ENCODE peak calls at places on chromosomes 16 and 17, in ten cellular contexts. One of them, this sample, is unnamed.

GRCh38 chr16:51876934-51877333 is 670.0 kb downstream of the TOX3 start:
- DNase-seq in stimulated activated CD8-positive, alpha-beta memory T cell treated with anti-CD3 and anti-CD28 coated beads, Interleukin-2, amount 100 ng/mL, for 48 hours: no peak
- DNase-seq in activated naive CD4-positive, alpha-beta T cell: no peak
- DNase-seq in GM23248: no peak
- DNase-seq in stimulated activated CD4-positive, alpha-beta T cell treated with anti-CD3 and anti-CD28 coated beads, Interleukin-2, amount 100 ng/mL, for 24 hours: no peak
- DNase-seq in Panc1: no peak
- DNase-seq in HS-5: no peak
- DNase-seq in T-cell: no peak
- DNase-seq in T-helper 1 cell: no peak
- DNase-seq in CD8-positive, alpha-beta memory T cell: no peak
- DNase-seq in this sample: no peak

GRCh38 chr17:82737981-82738877 is 2.8 kb downstream of the FN3K start:
- DNase-seq in T-cell: no peak
- DNase-seq in stimulated activated CD8-positive, alpha-beta memory T cell treated with anti-CD3 and anti-CD28 coated beads, Interleukin-2, amount 100 ng/mL, for 48 hours: no peak
- DNase-seq in CD8-positive, alpha-beta memory T cell: no peak
- DNase-seq in T-helper 1 cell: no peak
- DNase-seq in activated naive CD4-positive, alpha-beta T cell: no peak
- DNase-seq in Panc1: no peak
- DNase-seq in stimulated activated CD4-positive, alpha-beta T cell treated with anti-CD3 and anti-CD28 coated beads, Interleukin-2, amount 100 ng/mL, for 24 hours: no peak
- DNase-seq in HS-5: no peak
- DNase-seq in GM23248: peak; percentile 68
- DNase-seq in this sample: peak; percentile 85

GRCh38 chr16:90043526-90043925 is 24.3 kb upstream of the DBNDD1 start:
- DNase-seq in CD8-positive, alpha-beta memory T cell: no peak
- DNase-seq in HS-5: no peak
- DNase-seq in GM23248: no peak
- DNase-seq in stimulated activated CD8-positive, alpha-beta memory T cell treated with anti-CD3 and anti-CD28 coated beads, Interleukin-2, amount 100 ng/mL, for 48 hours: no peak
- DNase-seq in activated naive CD4-positive, alpha-beta T cell: no peak
- DNase-seq in Panc1: no peak
- DNase-seq in T-cell: no peak
- DNase-seq in stimulated activated CD4-positive, alpha-beta T cell treated with anti-CD3 and anti-CD28 coated beads, Interleukin-2, amount 100 ng/mL, for 24 hours: no peak
- DNase-seq in T-helper 1 cell: no peak
- DNase-seq in this sample: no peak

GRCh38 chr16:9370071-9370491 is 278.6 kb downstream of the HAPSTR1 start:
- DNase-seq in GM23248: no peak
- DNase-seq in CD8-positive, alpha-beta memory T cell: no peak
- DNase-seq in stimulated activated CD8-positive, alpha-beta memory T cell treated with anti-CD3 and anti-CD28 coated beads, Interleukin-2, amount 100 ng/mL, for 48 hours: no peak
- DNase-seq in T-helper 1 cell: no peak
- DNase-seq in T-cell: no peak
- DNase-seq in HS-5: no peak
- DNase-seq in Panc1: no peak
- DNase-seq in stimulated activated CD4-positive, alpha-beta T cell treated with anti-CD3 and anti-CD28 coated beads, Interleukin-2, amount 100 ng/mL, for 24 hours: no peak
- DNase-seq in activated naive CD4-positive, alpha-beta T cell: no peak
- DNase-seq in this sample: peak; percentile 55

GRCh38 chr17:78324391-78325075 is 35.3 kb downstream of the SOCS3 start:
- DNase-seq in activated naive CD4-positive, alpha-beta T cell: peak; percentile 15
- DNase-seq in T-helper 1 cell: no peak
- DNase-seq in GM23248: peak; percentile 88
- DNase-seq in CD8-positive, alpha-beta memory T cell: no peak
- DNase-seq in stimulated activated CD8-positive, alpha-beta memory T cell treated with anti-CD3 and anti-CD28 coated beads, Interleukin-2, amount 100 ng/mL, for 48 hours: no peak
- DNase-seq in Panc1: no peak
- DNase-seq in HS-5: no peak
- DNase-seq in stimulated activated CD4-positive, alpha-beta T cell treated with anti-CD3 and anti-CD28 coated beads, Interleukin-2, amount 100 ng/mL, for 24 hours: peak; percentile 42
- DNase-seq in T-cell: no peak
- DNase-seq in this sample: peak; percentile 89

GRCh38 chr17:6257339-6257738 is 177.6 kb downstream of the AIPL1 start:
- DNase-seq in CD8-positive, alpha-beta memory T cell: no peak
- DNase-seq in T-cell: no peak
- DNase-seq in stimulated activated CD8-positive, alpha-beta memory T cell treated with anti-CD3 and anti-CD28 coated beads, Interleukin-2, amount 100 ng/mL, for 48 hours: no peak
- DNase-seq in HS-5: peak; percentile 8
- DNase-seq in T-helper 1 cell: no peak
- DNase-seq in stimulated activated CD4-positive, alpha-beta T cell treated with anti-CD3 and anti-CD28 coated beads, Interleukin-2, amount 100 ng/mL, for 24 hours: no peak
- DNase-seq in activated naive CD4-positive, alpha-beta T cell: no peak
- DNase-seq in GM23248: no peak
- DNase-seq in Panc1: no peak
- DNase-seq in this sample: no peak

GRCh38 chr17:6454495-6455320 is 10.5 kb downstream of the PIMREG start:
- DNase-seq in GM23248: no peak
- DNase-seq in stimulated activated CD8-positive, alpha-beta memory T cell treated with anti-CD3 and anti-CD28 coated beads, Interleukin-2, amount 100 ng/mL, for 48 hours: no peak
- DNase-seq in Panc1: no peak
- DNase-seq in CD8-positive, alpha-beta memory T cell: no peak
- DNase-seq in activated naive CD4-positive, alpha-beta T cell: peak; percentile 31
- DNase-seq in stimulated activated CD4-positive, alpha-beta T cell treated with anti-CD3 and anti-CD28 coated beads, Interleukin-2, amount 100 ng/mL, for 24 hours: no peak
- DNase-seq in HS-5: no peak
- DNase-seq in T-helper 1 cell: no peak
- DNase-seq in T-cell: no peak
- DNase-seq in this sample: no peak

GRCh38 chr17:61495161-61495857 is 43.1 kb downstream of the TBX4 start:
- DNase-seq in HS-5: peak; percentile 80
- DNase-seq in CD8-positive, alpha-beta memory T cell: no peak
- DNase-seq in T-helper 1 cell: no peak
- DNase-seq in activated naive CD4-positive, alpha-beta T cell: no peak
- DNase-seq in GM23248: peak; percentile 69
- DNase-seq in T-cell: no peak
- DNase-seq in stimulated activated CD4-positive, alpha-beta T cell treated with anti-CD3 and anti-CD28 coated beads, Interleukin-2, amount 100 ng/mL, for 24 hours: no peak
- DNase-seq in Panc1: no peak
- DNase-seq in stimulated activated CD8-positive, alpha-beta memory T cell treated with anti-CD3 and anti-CD28 coated beads, Interleukin-2, amount 100 ng/mL, for 48 hours: no peak
- DNase-seq in this sample: no peak

GRCh38 chr16:24610421-24610765 is 71.0 kb downstream of the RBBP6 start:
- DNase-seq in stimulated activated CD8-positive, alpha-beta memory T cell treated with anti-CD3 and anti-CD28 coated beads, Interleukin-2, amount 100 ng/mL, for 48 hours: no peak
- DNase-seq in activated naive CD4-positive, alpha-beta T cell: no peak
- DNase-seq in GM23248: peak; percentile 72
- DNase-seq in HS-5: no peak
- DNase-seq in CD8-positive, alpha-beta memory T cell: no peak
- DNase-seq in T-helper 1 cell: no peak
- DNase-seq in Panc1: no peak
- DNase-seq in T-cell: no peak
- DNase-seq in stimulated activated CD4-positive, alpha-beta T cell treated with anti-CD3 and anti-CD28 coated beads, Interleukin-2, amount 100 ng/mL, for 24 hours: peak; percentile 22
- DNase-seq in this sample: no peak

GRCh38 chr16:85202051-85202601 is 89.9 kb upstream of the CIBAR2 start:
- DNase-seq in stimulated activated CD8-positive, alpha-beta memory T cell treated with anti-CD3 and anti-CD28 coated beads, Interleukin-2, amount 100 ng/mL, for 48 hours: no peak
- DNase-seq in stimulated activated CD4-positive, alpha-beta T cell treated with anti-CD3 and anti-CD28 coated beads, Interleukin-2, amount 100 ng/mL, for 24 hours: no peak
- DNase-seq in activated naive CD4-positive, alpha-beta T cell: no peak
- DNase-seq in T-cell: no peak
- DNase-seq in CD8-positive, alpha-beta memory T cell: no peak
- DNase-seq in Panc1: no peak
- DNase-seq in GM23248: peak; percentile 46
- DNase-seq in T-helper 1 cell: no peak
- DNase-seq in HS-5: no peak
- DNase-seq in this sample: no peak

GRCh38 chr17:31548709-31549108 is 157.2 kb downstream of the RAB11FIP4 start:
- DNase-seq in Panc1: no peak
- DNase-seq in GM23248: no peak
- DNase-seq in T-helper 1 cell: no peak
- DNase-seq in HS-5: no peak
- DNase-seq in activated naive CD4-positive, alpha-beta T cell: no peak
- DNase-seq in CD8-positive, alpha-beta memory T cell: no peak
- DNase-seq in T-cell: no peak
- DNase-seq in stimulated activated CD8-positive, alpha-beta memory T cell treated with anti-CD3 and anti-CD28 coated beads, Interleukin-2, amount 100 ng/mL, for 48 hours: no peak
- DNase-seq in stimulated activated CD4-positive, alpha-beta T cell treated with anti-CD3 and anti-CD28 coated beads, Interleukin-2, amount 100 ng/mL, for 24 hours: no peak
- DNase-seq in this sample: no peak

GRCh38 chr16:57837305-57838125 is 35.2 kb upstream of the KIFC3 start:
- DNase-seq in stimulated activated CD4-positive, alpha-beta T cell treated with anti-CD3 and anti-CD28 coated beads, Interleukin-2, amount 100 ng/mL, for 24 hours: no peak
- DNase-seq in CD8-positive, alpha-beta memory T cell: no peak
- DNase-seq in stimulated activated CD8-positive, alpha-beta memory T cell treated with anti-CD3 and anti-CD28 coated beads, Interleukin-2, amount 100 ng/mL, for 48 hours: no peak
- DNase-seq in GM23248: no peak
- DNase-seq in T-helper 1 cell: no peak
- DNase-seq in activated naive CD4-positive, alpha-beta T cell: no peak
- DNase-seq in Panc1: no peak
- DNase-seq in HS-5: no peak
- DNase-seq in T-cell: no peak
- DNase-seq in this sample: no peak

GRCh38 chr17:83175551-83176271 is 96.3 kb downstream of the METRNL start:
- DNase-seq in Panc1: no peak
- DNase-seq in HS-5: no peak
- DNase-seq in stimulated activated CD8-positive, alpha-beta memory T cell treated with anti-CD3 and anti-CD28 coated beads, Interleukin-2, amount 100 ng/mL, for 48 hours: no peak
- DNase-seq in T-helper 1 cell: no peak
- DNase-seq in GM23248: no peak
- DNase-seq in stimulated activated CD4-positive, alpha-beta T cell treated with anti-CD3 and anti-CD28 coated beads, Interleukin-2, amount 100 ng/mL, for 24 hours: no peak
- DNase-seq in activated naive CD4-positive, alpha-beta T cell: no peak
- DNase-seq in CD8-positive, alpha-beta memory T cell: no peak
- DNase-seq in T-cell: no peak
- DNase-seq in this sample: no peak

GRCh38 chr16:2486645-2487516 is 12.0 kb downstream of the TBC1D24 start:
- DNase-seq in stimulated activated CD8-positive, alpha-beta memory T cell treated with anti-CD3 and anti-CD28 coated beads, Interleukin-2, amount 100 ng/mL, for 48 hours: peak; percentile 56
- DNase-seq in T-cell: peak; percentile 71
- DNase-seq in GM23248: peak; percentile 40
- DNase-seq in stimulated activated CD4-positive, alpha-beta T cell treated with anti-CD3 and anti-CD28 coated beads, Interleukin-2, amount 100 ng/mL, for 24 hours: peak; percentile 70
- DNase-seq in T-helper 1 cell: peak; percentile 74
- DNase-seq in CD8-positive, alpha-beta memory T cell: peak; percentile 75
- DNase-seq in Panc1: no peak
- DNase-seq in activated naive CD4-positive, alpha-beta T cell: peak; percentile 71
- DNase-seq in HS-5: no peak
- DNase-seq in this sample: peak; percentile 59

GRCh38 chr17:53571342-53571741 is 251.4 kb upstream of the KIF2B start:
- DNase-seq in HS-5: no peak
- DNase-seq in stimulated activated CD8-positive, alpha-beta memory T cell treated with anti-CD3 and anti-CD28 coated beads, Interleukin-2, amount 100 ng/mL, for 48 hours: no peak
- DNase-seq in stimulated activated CD4-positive, alpha-beta T cell treated with anti-CD3 and anti-CD28 coated beads, Interleukin-2, amount 100 ng/mL, for 24 hours: no peak
- DNase-seq in T-helper 1 cell: no peak
- DNase-seq in GM23248: peak; percentile 0
- DNase-seq in Panc1: no peak
- DNase-seq in CD8-positive, alpha-beta memory T cell: no peak
- DNase-seq in T-cell: no peak
- DNase-seq in activated naive CD4-positive, alpha-beta T cell: no peak
- DNase-seq in this sample: no peak

GRCh38 chr17:41645371-41646063 is 21.1 kb upstream of the KRT17 start:
- DNase-seq in CD8-positive, alpha-beta memory T cell: no peak
- DNase-seq in stimulated activated CD8-positive, alpha-beta memory T cell treated with anti-CD3 and anti-CD28 coated beads, Interleukin-2, amount 100 ng/mL, for 48 hours: no peak
- DNase-seq in GM23248: peak; percentile 74
- DNase-seq in Panc1: no peak
- DNase-seq in T-helper 1 cell: no peak
- DNase-seq in activated naive CD4-positive, alpha-beta T cell: no peak
- DNase-seq in HS-5: no peak
- DNase-seq in stimulated activated CD4-positive, alpha-beta T cell treated with anti-CD3 and anti-CD28 coated beads, Interleukin-2, amount 100 ng/mL, for 24 hours: no peak
- DNase-seq in T-cell: no peak
- DNase-seq in this sample: no peak

GRCh38 chr16:54882556-54882955 is 48.1 kb upstream of the IRX5 start:
- DNase-seq in T-helper 1 cell: no peak
- DNase-seq in activated naive CD4-positive, alpha-beta T cell: no peak
- DNase-seq in stimulated activated CD4-positive, alpha-beta T cell treated with anti-CD3 and anti-CD28 coated beads, Interleukin-2, amount 100 ng/mL, for 24 hours: no peak
- DNase-seq in stimulated activated CD8-positive, alpha-beta memory T cell treated with anti-CD3 and anti-CD28 coated beads, Interleukin-2, amount 100 ng/mL, for 48 hours: no peak
- DNase-seq in T-cell: no peak
- DNase-seq in Panc1: no peak
- DNase-seq in CD8-positive, alpha-beta memory T cell: no peak
- DNase-seq in HS-5: no peak
- DNase-seq in GM23248: no peak
- DNase-seq in this sample: no peak

GRCh38 chr17:81398170-81398854 is 3.1 kb downstream of the BAHCC1 start:
- DNase-seq in stimulated activated CD8-positive, alpha-beta memory T cell treated with anti-CD3 and anti-CD28 coated beads, Interleukin-2, amount 100 ng/mL, for 48 hours: no peak
- DNase-seq in stimulated activated CD4-positive, alpha-beta T cell treated with anti-CD3 and anti-CD28 coated beads, Interleukin-2, amount 100 ng/mL, for 24 hours: no peak
- DNase-seq in HS-5: no peak
- DNase-seq in T-cell: no peak
- DNase-seq in T-helper 1 cell: no peak
- DNase-seq in activated naive CD4-positive, alpha-beta T cell: no peak
- DNase-seq in GM23248: no peak
- DNase-seq in Panc1: no peak
- DNase-seq in CD8-positive, alpha-beta memory T cell: no peak
- DNase-seq in this sample: no peak

GRCh38 chr16:17801024-17801423 is 330.3 kb upstream of the XYLT1 start:
- DNase-seq in HS-5: no peak
- DNase-seq in stimulated activated CD4-positive, alpha-beta T cell treated with anti-CD3 and anti-CD28 coated beads, Interleukin-2, amount 100 ng/mL, for 24 hours: no peak
- DNase-seq in T-helper 1 cell: no peak
- DNase-seq in GM23248: no peak
- DNase-seq in activated naive CD4-positive, alpha-beta T cell: no peak
- DNase-seq in stimulated activated CD8-positive, alpha-beta memory T cell treated with anti-CD3 and anti-CD28 coated beads, Interleukin-2, amount 100 ng/mL, for 48 hours: no peak
- DNase-seq in Panc1: no peak
- DNase-seq in T-cell: no peak
- DNase-seq in CD8-positive, alpha-beta memory T cell: no peak
- DNase-seq in this sample: no peak

GRCh38 chr16:78277374-78277773 is 177.9 kb downstream of the WWOX start:
- DNase-seq in CD8-positive, alpha-beta memory T cell: no peak
- DNase-seq in HS-5: no peak
- DNase-seq in T-cell: no peak
- DNase-seq in GM23248: no peak
- DNase-seq in activated naive CD4-positive, alpha-beta T cell: no peak
- DNase-seq in T-helper 1 cell: no peak
- DNase-seq in Panc1: no peak
- DNase-seq in stimulated activated CD4-positive, alpha-beta T cell treated with anti-CD3 and anti-CD28 coated beads, Interleukin-2, amount 100 ng/mL, for 24 hours: no peak
- DNase-seq in stimulated activated CD8-positive, alpha-beta memory T cell treated with anti-CD3 and anti-CD28 coated beads, Interleukin-2, amount 100 ng/mL, for 48 hours: no peak
- DNase-seq in this sample: no peak

GRCh38 chr17:39400547-39401411 is 647 bp downstream of the FBXL20 start:
- DNase-seq in stimulated activated CD8-positive, alpha-beta memory T cell treated with anti-CD3 and anti-CD28 coated beads, Interleukin-2, amount 100 ng/mL, for 48 hours: no peak
- DNase-seq in HS-5: no peak
- DNase-seq in Panc1: no peak
- DNase-seq in GM23248: peak; percentile 66
- DNase-seq in T-cell: no peak
- DNase-seq in activated naive CD4-positive, alpha-beta T cell: peak; percentile 33
- DNase-seq in T-helper 1 cell: peak; percentile 11
- DNase-seq in CD8-positive, alpha-beta memory T cell: peak; percentile 31
- DNase-seq in stimulated activated CD4-positive, alpha-beta T cell treated with anti-CD3 and anti-CD28 coated beads, Interleukin-2, amount 100 ng/mL, for 24 hours: peak; percentile 10
- DNase-seq in this sample: peak; percentile 30

GRCh38 chr17:5789443-5789842 is 205.1 kb upstream of the NLRP1 start:
- DNase-seq in stimulated activated CD4-positive, alpha-beta T cell treated with anti-CD3 and anti-CD28 coated beads, Interleukin-2, amount 100 ng/mL, for 24 hours: no peak
- DNase-seq in T-helper 1 cell: no peak
- DNase-seq in activated naive CD4-positive, alpha-beta T cell: no peak
- DNase-seq in HS-5: no peak
- DNase-seq in Panc1: no peak
- DNase-seq in T-cell: no peak
- DNase-seq in GM23248: no peak
- DNase-seq in CD8-positive, alpha-beta memory T cell: no peak
- DNase-seq in stimulated activated CD8-positive, alpha-beta memory T cell treated with anti-CD3 and anti-CD28 coated beads, Interleukin-2, amount 100 ng/mL, for 48 hours: no peak
- DNase-seq in this sample: no peak

GRCh38 chr17:79975498-79976134 is 60.1 kb downstream of the TBC1D16 start:
- DNase-seq in T-cell: no peak
- DNase-seq in activated naive CD4-positive, alpha-beta T cell: no peak
- DNase-seq in T-helper 1 cell: no peak
- DNase-seq in CD8-positive, alpha-beta memory T cell: no peak
- DNase-seq in GM23248: no peak
- DNase-seq in stimulated activated CD4-positive, alpha-beta T cell treated with anti-CD3 and anti-CD28 coated beads, Interleukin-2, amount 100 ng/mL, for 24 hours: no peak
- DNase-seq in Panc1: no peak
- DNase-seq in HS-5: no peak
- DNase-seq in stimulated activated CD8-positive, alpha-beta memory T cell treated with anti-CD3 and anti-CD28 coated beads, Interleukin-2, amount 100 ng/mL, for 48 hours: no peak
- DNase-seq in this sample: no peak

GRCh38 chr17:59332890-59333377 is 1.5 kb downstream of the YPEL2 start:
- DNase-seq in stimulated activated CD8-positive, alpha-beta memory T cell treated with anti-CD3 and anti-CD28 coated beads, Interleukin-2, amount 100 ng/mL, for 48 hours: no peak
- DNase-seq in T-cell: no peak
- DNase-seq in stimulated activated CD4-positive, alpha-beta T cell treated with anti-CD3 and anti-CD28 coated beads, Interleukin-2, amount 100 ng/mL, for 24 hours: no peak
- DNase-seq in CD8-positive, alpha-beta memory T cell: no peak
- DNase-seq in HS-5: no peak
- DNase-seq in T-helper 1 cell: no peak
- DNase-seq in activated naive CD4-positive, alpha-beta T cell: no peak
- DNase-seq in Panc1: no peak
- DNase-seq in GM23248: peak; percentile 67
- DNase-seq in this sample: peak; percentile 23

GRCh38 chr16:50547340-50547865 is 793 bp upstream of the NKD1 start:
- DNase-seq in T-helper 1 cell: peak; percentile 75
- DNase-seq in CD8-positive, alpha-beta memory T cell: peak; percentile 92
- DNase-seq in stimulated activated CD8-positive, alpha-beta memory T cell treated with anti-CD3 and anti-CD28 coated beads, Interleukin-2, amount 100 ng/mL, for 48 hours: peak; percentile 44
- DNase-seq in stimulated activated CD4-positive, alpha-beta T cell treated with anti-CD3 and anti-CD28 coated beads, Interleukin-2, amount 100 ng/mL, for 24 hours: peak; percentile 58
- DNase-seq in Panc1: no peak
- DNase-seq in HS-5: no peak
- DNase-seq in GM23248: no peak
- DNase-seq in activated naive CD4-positive, alpha-beta T cell: peak; percentile 79
- DNase-seq in T-cell: peak; percentile 83
- DNase-seq in this sample: no peak

GRCh38 chr16:71439531-71439930 is 2.3 kb downstream of the TLE7 start:
- DNase-seq in activated naive CD4-positive, alpha-beta T cell: no peak
- DNase-seq in stimulated activated CD8-positive, alpha-beta memory T cell treated with anti-CD3 and anti-CD28 coated beads, Interleukin-2, amount 100 ng/mL, for 48 hours: no peak
- DNase-seq in T-helper 1 cell: no peak
- DNase-seq in GM23248: peak; percentile 18
- DNase-seq in HS-5: no peak
- DNase-seq in CD8-positive, alpha-beta memory T cell: no peak
- DNase-seq in Panc1: no peak
- DNase-seq in stimulated activated CD4-positive, alpha-beta T cell treated with anti-CD3 and anti-CD28 coated beads, Interleukin-2, amount 100 ng/mL, for 24 hours: no peak
- DNase-seq in T-cell: no peak
- DNase-seq in this sample: no peak